ENCODE peak calls at places on chromosomes 6 and 20, in eight cellular contexts. Y is fibroblast of lung, E is HCT116, O is GM23248, R is osteoblast, H is K562, I is SK-N-SH, D is endothelial cell of umbilical vein. S is an unnamed sample. For H4K20me1, H3K79me2 and H3K9me3, the result is how much of the 10 kb centered on the place peaks cover.

GRCh38 chr6:15927531-15928230 is 201.2 kb upstream of the MYLIP start:
- DNase-seq in I (no peak), R (no peak), Y (no peak), D (no peak), O (no peak), E (no peak), H (no peak), S (no peak)

GRCh38 chr6:81816387-81816786 is 63.9 kb upstream of the TENT5A start:
- DNase-seq in I (no peak), R (no peak), O (no peak), E (no peak), D (no peak), H (no peak), Y (no peak), S (no peak)

GRCh38 chr6:137102050-137102848 is 57.5 kb upstream of the IL20RA start:
- DNase-seq in D (no peak), R (no peak), O (no peak), E (no peak), Y (no peak), I (no peak), H (no peak), S (peak)

GRCh38 chr20:3932277-3933073 is 43.3 kb downstream of the PANK2 start:
- DNase-seq in O (peak), D (peak), I (no peak), R (peak), Y (peak), H (no peak), E (no peak), S (no peak)

GRCh38 chr6:38570750-38571149 is 69.0 kb downstream of the BTBD9 start:
- DNase-seq in Y (peak), O (peak), R (no peak), H (peak), I (no peak), D (peak), E (no peak), S (no peak)

GRCh38 chr6:45448417-45449389 is 71.0 kb upstream of the SUPT3H start:
- DNase-seq in H (no peak), E (no peak), R (no peak), D (no peak), I (no peak), Y (no peak), O (peak), S (no peak)

GRCh38 chr20:50325215-50325614 is 134.6 kb downstream of the CEBPB start:
- DNase-seq in I (no peak), D (no peak), E (no peak), H (no peak), O (no peak), Y (no peak), R (no peak), S (no peak)

GRCh38 chr6:104885518-104886043 is 25.9 kb upstream of the HACE1 start:
- DNase-seq in E (no peak), Y (no peak), R (no peak), H (no peak), O (no peak), D (no peak), I (no peak), S (no peak)

GRCh38 chr6:37793067-37793466 is 26.5 kb upstream of the ZFAND3 start:
- DNase-seq in I (no peak), O (peak), D (no peak), R (no peak), H (peak), Y (no peak), E (no peak), S (no peak)

GRCh38 chr20:62053465-62054196 is 12.1 kb downstream of the TAF4 start:
- DNase-seq in D (no peak), E (no peak), H (no peak), I (no peak), R (peak), O (no peak), Y (no peak), S (no peak)
- H4K20me1 ChIP-seq in D (under half), E (under half), H (under half), I (under half), R (under half), O (under half), Y (under half), S (under half)

GRCh38 chr6:75642314-75642713 is 40.6 kb downstream of the SENP6 start:
- DNase-seq in E (no peak), R (no peak), D (no peak), O (no peak), H (no peak), I (no peak), Y (no peak), S (no peak)
- H3K79me2 ChIP-seq in E (under half), R (under half), D (under half), O (half or more), H (under half), I (under half), Y (under half), S (under half)

GRCh38 chr6:12785301-12785700 is 68.7 kb downstream of the PHACTR1 start:
- DNase-seq in Y (no peak), E (no peak), I (no peak), H (no peak), O (no peak), R (no peak), D (no peak), S (no peak)

GRCh38 chr6:12776291-12776690 is 59.7 kb downstream of the PHACTR1 start:
- DNase-seq in R (no peak), H (no peak), Y (no peak), O (no peak), E (no peak), I (no peak), D (no peak), S (no peak)

GRCh38 chr6:12785921-12786320 is 69.4 kb downstream of the PHACTR1 start:
- DNase-seq in Y (no peak), E (no peak), D (no peak), H (no peak), O (no peak), R (no peak), I (no peak), S (no peak)

DNA sequence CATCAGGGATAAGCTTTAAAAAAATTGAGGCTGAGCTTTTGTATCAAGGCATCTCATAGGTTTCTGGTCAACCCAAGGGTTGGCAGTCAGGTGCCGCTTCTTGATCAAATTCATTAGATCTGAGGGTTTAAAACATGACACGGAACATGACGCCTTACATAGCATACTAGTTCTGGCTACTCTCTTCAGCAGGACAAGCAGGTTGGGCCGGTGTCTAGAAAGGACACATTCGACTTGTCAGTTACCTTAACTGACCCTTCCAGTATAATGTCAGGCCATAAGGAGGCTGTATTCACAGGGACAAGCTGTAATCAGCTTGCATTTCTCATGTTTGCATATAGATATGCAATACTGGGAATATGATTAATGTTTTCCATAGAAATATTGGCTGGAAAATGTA is 65.6 kb downstream of the PHACTR1 start:
- DNase-seq in O (no peak), Y (no peak), D (no peak), E (no peak), I (no peak), H (no peak), R (no peak), S (no peak)
- H3K9me3 ChIP-seq in O (under half), Y (under half), D (under half), E (under half), I (under half), H (under half), R (under half), S (under half)

GRCh38 chr20:31693402-31693801 is 29.3 kb downstream of the BCL2L1 start:
- DNase-seq in O (no peak), H (no peak), R (no peak), I (no peak), Y (no peak), E (no peak), D (no peak), S (no peak)
- H4K20me1 ChIP-seq in O (under half), H (under half), R (under half), I (under half), Y (under half), E (under half), D (under half), S (under half)

GRCh38 chr20:45037050-45037449 is 63.9 kb downstream of the KCNS1 start:
- DNase-seq in R (no peak), D (peak), I (no peak), H (no peak), E (no peak), O (peak), Y (peak), S (peak)
- H3K79me2 ChIP-seq in R (under half), D (under half), I (under half), H (under half), E (under half), O (under half), Y (under half), S (under half)

DNA sequence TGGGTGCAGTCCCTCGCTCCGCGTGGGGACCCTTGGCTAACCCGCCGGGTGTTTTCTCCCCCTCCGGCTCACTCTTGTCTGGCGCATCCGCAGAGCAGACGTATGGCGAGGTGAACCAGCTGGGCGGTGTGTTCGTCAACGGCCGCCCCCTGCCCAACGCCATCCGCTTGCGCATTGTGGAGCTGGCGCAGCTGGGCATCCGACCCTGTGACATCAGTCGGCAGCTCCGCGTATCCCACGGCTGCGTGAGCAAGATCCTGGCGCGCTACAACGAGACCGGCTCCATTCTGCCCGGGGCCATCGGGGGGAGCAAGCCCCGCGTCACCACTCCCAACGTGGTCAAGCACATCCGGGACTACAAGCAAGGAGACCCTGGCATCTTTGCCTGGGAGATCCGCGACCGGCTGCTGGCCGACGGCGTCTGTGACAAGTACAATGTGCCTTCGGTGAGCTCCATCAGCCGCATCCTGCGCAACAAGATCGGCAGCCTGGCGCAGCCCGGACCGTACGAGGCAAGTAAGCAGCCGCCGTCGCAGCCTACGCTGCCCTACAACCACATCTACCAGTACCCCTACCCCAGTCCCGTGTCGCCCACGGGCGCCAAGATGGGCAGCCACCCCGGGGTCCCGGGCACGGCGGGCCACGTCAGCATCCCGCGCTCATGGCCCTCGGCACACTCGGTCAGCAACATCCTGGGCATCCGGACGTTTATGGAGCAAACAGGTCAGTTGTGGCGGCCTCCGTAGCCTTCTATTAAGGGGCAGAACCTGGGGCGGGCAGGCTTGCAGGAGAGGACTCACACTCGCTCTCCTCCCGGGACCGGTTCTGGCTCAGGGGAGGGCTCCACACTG is 1.1 kb downstream of the PAX1 start:
- DNase-seq in O (no peak), R (no peak), E (no peak), D (no peak), H (no peak), Y (no peak), I (no peak), S (no peak)
- H3K9me3 ChIP-seq in O (under half), R (under half), E (under half), D (under half), H (under half), Y (under half), I (under half), S (under half)

GRCh38 chr20:32829291-32830005 is 9.7 kb downstream of the MAPRE1 start:
- DNase-seq in H (no peak), E (no peak), D (no peak), O (peak), Y (no peak), I (no peak), R (peak), S (no peak)
- H4K20me1 ChIP-seq in H (under half), E (under half), D (under half), O (under half), Y (under half), I (half or more), R (under half), S (under half)

GRCh38 chr20:46089076-46089337 is 755 bp downstream of the NCOA5 start:
- DNase-seq in E (no peak), Y (no peak), D (no peak), R (peak), O (peak), I (no peak), H (no peak), S (no peak)

GRCh38 chr20:46090095-46090388 is 280 bp upstream of the NCOA5 start:
- DNase-seq in E (no peak), D (no peak), Y (no peak), O (no peak), H (no peak), R (no peak), I (no peak), S (no peak)

GRCh38 chr20:46088409-46089075 is 1.2 kb downstream of the NCOA5 start:
- DNase-seq in I (no peak), O (peak), Y (peak), R (peak), H (peak), E (no peak), D (peak), S (peak)

GRCh38 chr20:46087161-46087560 is 2.6 kb downstream of the NCOA5 start:
- DNase-seq in R (no peak), D (peak), E (no peak), I (no peak), H (no peak), O (peak), Y (peak), S (no peak)

DNA sequence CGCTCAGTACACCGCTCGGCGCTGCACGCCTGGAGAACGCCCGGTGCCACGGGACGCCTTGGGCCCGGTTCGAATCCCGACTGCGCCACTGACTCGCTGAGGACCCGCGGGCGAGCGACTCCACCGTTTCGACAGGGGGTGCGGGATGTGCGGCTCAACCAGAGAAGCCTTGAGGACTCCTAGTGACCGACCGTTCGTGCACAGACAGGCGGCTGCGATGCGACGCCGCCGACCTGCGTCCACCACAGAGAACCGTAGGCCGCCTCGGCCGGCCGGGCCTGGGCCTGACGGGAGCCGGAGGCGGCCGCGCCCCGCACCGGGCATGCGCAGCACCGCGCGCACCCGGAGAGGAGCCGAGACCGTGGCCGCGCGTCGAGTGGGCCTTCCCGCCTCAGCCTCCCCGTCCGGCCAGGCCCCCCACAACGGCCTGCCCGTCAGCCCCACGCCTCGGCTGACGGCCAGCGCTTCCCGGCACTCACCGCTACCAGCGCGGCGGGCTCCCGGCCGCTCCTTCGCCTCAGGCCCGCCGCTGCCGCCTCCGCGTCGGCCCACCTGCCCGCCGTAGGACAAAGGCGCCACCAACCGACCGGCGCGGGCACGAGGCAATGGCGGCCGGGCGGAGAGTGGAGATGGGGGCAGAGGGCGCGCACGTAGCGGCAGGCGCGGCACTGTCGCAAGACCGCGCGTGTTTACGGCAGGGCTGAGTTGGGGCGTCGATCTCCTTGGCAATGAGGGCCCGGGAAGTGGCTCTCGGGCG is at the start of gene NCOA5:
- DNase-seq in R (peak), D (peak), O (peak), I (peak), H (peak), E (peak), Y (peak), S (peak)
- H3K79me2 ChIP-seq in R (under half), D (under half), O (under half), I (under half), H (half or more), E (half or more), Y (under half), S (half or more)

DNA sequence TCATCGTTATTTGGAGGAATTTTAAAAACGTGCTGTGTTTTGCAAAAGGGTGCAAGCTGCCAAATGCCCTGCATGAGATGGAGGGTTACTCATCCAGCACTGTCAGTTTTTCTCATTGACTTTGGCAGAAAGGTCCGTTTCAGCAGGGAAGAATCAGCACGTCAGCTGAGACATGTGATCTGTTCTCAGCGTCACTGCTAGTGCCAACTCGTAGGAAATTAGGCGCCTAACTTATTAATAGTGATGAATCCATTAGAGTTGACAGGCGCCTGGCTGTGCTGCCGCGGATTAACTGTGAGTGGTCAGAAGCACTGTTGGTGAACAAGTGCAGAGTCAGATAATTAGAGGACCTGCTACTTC is 175.5 kb upstream of the FOXQ1 start:
- DNase-seq in H (no peak), R (peak), Y (peak), O (peak), D (no peak), E (no peak), I (no peak), S (peak)
- H3K9me3 ChIP-seq in H (under half), R (under half), Y (under half), O (under half), D (under half), E (under half), I (under half), S (under half)

GRCh38 chr20:32203556-32204484 is 3.7 kb downstream of the PLAGL2 start:
- DNase-seq in O (peak), H (peak), D (no peak), R (peak), E (no peak), Y (no peak), I (no peak), S (peak)
- H4K20me1 ChIP-seq in O (under half), H (under half), D (under half), R (under half), E (under half), Y (under half), I (under half), S (under half)